ENCODE peak calls at places on chromosome 21, in eight cellular contexts. G is AG04450, W is fibroblast of lung, T is transverse colon, J is HL-60, V is thyroid gland, C is Peyer's patch, S is aorta. E is an unnamed sample.

GRCh38 chr21:17673261-17674020 is 60.7 kb upstream of the BTG3 start:
- DNase-seq in G (no peak), W (peak), T (no peak), J (no peak), V (no peak), C (no peak), S (no peak), E (peak)

GRCh38 chr21:42669069-42669468 is 15.6 kb downstream of the PDE9A start:
- DNase-seq in G (no peak), W (no peak), T (no peak), J (no peak), V (no peak), C (no peak), S (no peak), E (no peak)

GRCh38 chr21:20302084-20302483 is 696.1 kb upstream of the NCAM2 start:
- DNase-seq in G (no peak), W (no peak), T (no peak), J (no peak), V (no peak), C (no peak), S (no peak), E (no peak)

GRCh38 chr21:17526771-17527170 is 13.9 kb downstream of the CXADR start:
- DNase-seq in G (no peak), W (no peak), T (no peak), J (no peak), V (no peak), C (no peak), S (no peak), E (no peak)

GRCh38 chr21:45834026-45834715 is 147.4 kb upstream of the COL6A1 start:
- DNase-seq in G (no peak), W (no peak), T (no peak), J (no peak), V (no peak), C (no peak), S (no peak), E (no peak)

GRCh38 chr21:17783816-17784598 is 35.1 kb downstream of the C21orf91 start:
- DNase-seq in G (no peak), W (no peak), T (peak), J (peak), V (no peak), C (peak), S (no peak), E (no peak)

GRCh38 chr21:20603236-20603635 is 395.0 kb upstream of the NCAM2 start:
- DNase-seq in G (no peak), W (no peak), T (no peak), J (no peak), V (no peak), C (no peak), S (no peak), E (no peak)

GRCh38 chr21:42063578-42064521 is 7.3 kb upstream of the UMODL1 start:
- DNase-seq in G (no peak), W (peak), T (peak), J (peak), V (peak), C (peak), S (no peak), E (peak)

GRCh38 chr21:42624095-42624830 is 29.2 kb upstream of the PDE9A start:
- DNase-seq in G (no peak), W (no peak), T (peak), J (no peak), V (no peak), C (no peak), S (no peak), E (no peak)

GRCh38 chr21:34796518-34797201 is 127.9 kb downstream of the CLIC6 start:
- DNase-seq in G (no peak), W (no peak), T (no peak), J (no peak), V (peak), C (no peak), S (no peak), E (no peak)

GRCh38 chr21:10273196-10273595 is 248.2 kb upstream of the TPTE start:
- DNase-seq in G (no peak), W (no peak), T (no peak), J (no peak), V (no peak), C (no peak), S (no peak), E (no peak)

GRCh38 chr21:45457832-45458172 is 52.8 kb downstream of the COL18A1 start:
- DNase-seq in G (no peak), W (no peak), T (no peak), J (no peak), V (no peak), C (no peak), S (no peak), E (no peak)

GRCh38 chr21:46154155-46154954 is 1.0 kb downstream of the FTCD start:
- DNase-seq in G (no peak), W (no peak), T (peak), J (no peak), V (no peak), C (no peak), S (peak), E (no peak)

GRCh38 chr21:29641635-29642550 is 297.9 kb downstream of the GRIK1 start:
- DNase-seq in G (no peak), W (no peak), T (no peak), J (no peak), V (no peak), C (no peak), S (no peak), E (no peak)

GRCh38 chr21:28439246-28439645 is 553.4 kb downstream of the LTN1 start:
- DNase-seq in G (no peak), W (no peak), T (no peak), J (no peak), V (no peak), C (no peak), S (no peak), E (no peak)

GRCh38 chr21:14991957-14992356 is 72.8 kb downstream of the NRIP1 start:
- DNase-seq in G (no peak), W (no peak), T (no peak), J (no peak), V (no peak), C (no peak), S (no peak), E (no peak)

GRCh38 chr21:38256599-38257302 is at the start of gene KCNJ15:
- DNase-seq in G (no peak), W (no peak), T (no peak), J (no peak), V (no peak), C (no peak), S (no peak), E (no peak)
- H3K27ac ChIP-seq in G (no peak), W (no peak), T (no peak), J (peak), V (no peak), C (no peak), S (no peak), E (no peak)

GRCh38 chr21:36385909-36386642 is 884 bp downstream of the CHAF1B start:
- DNase-seq in G (no peak), W (no peak), T (no peak), J (no peak), V (no peak), C (no peak), S (no peak), E (no peak)
- H3K27ac ChIP-seq in G (no peak), W (peak), T (peak), J (peak), V (no peak), C (no peak), S (no peak), E (peak)

GRCh38 chr21:39834543-39834942 is 32.7 kb upstream of the PCP4 start:
- DNase-seq in G (no peak), W (no peak), T (no peak), J (no peak), V (no peak), C (no peak), S (no peak), E (no peak)
- H3K27ac ChIP-seq in G (no peak), W (no peak), T (no peak), J (no peak), V (no peak), C (no peak), S (no peak), E (no peak)

DNA sequence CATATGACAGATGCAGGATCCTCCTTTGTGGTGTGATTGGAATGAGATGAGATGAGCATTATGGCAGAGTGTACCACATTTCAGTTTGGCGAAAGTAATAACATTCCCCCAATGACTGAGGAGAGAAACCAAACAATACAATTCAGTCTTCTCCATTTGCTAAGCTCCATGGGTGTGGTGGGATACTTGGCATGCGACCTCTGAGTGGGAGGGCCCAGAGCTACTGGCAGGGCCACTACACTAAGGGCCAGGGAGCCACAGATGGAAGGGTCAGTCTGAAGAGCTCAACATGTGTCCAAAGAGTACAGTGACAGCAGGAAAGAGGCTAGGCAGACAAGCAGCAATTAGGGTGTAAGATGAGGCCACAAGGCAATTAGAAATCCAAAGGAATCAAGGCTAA is 23.8 kb upstream of the PAXBP1 start:
- DNase-seq in G (no peak), W (no peak), T (no peak), J (no peak), V (no peak), C (no peak), S (no peak), E (no peak)
- H3K27ac ChIP-seq in G (no peak), W (no peak), T (no peak), J (no peak), V (no peak), C (no peak), S (no peak), E (no peak)

DNA sequence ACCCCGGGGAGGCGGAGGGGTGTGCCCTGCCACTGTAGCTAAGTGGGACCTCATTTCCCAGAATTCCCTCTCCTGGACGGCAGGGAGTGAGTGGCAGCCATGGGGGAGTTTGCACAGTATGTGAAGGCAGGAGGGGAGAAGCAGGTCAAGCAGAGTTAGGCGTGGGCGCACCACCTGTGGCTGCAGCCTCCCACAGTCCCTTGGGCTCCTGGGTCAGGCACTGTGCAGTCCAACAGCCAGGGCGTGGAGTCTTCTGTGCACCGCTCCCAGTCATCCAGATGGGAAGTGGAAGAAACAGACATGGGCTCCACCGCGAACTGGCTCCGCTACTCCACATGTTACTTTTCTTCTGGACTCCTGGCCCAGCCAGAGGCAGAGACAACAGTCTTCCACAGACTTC is 85.4 kb upstream of the TIAM1 start:
- DNase-seq in G (no peak), W (no peak), T (no peak), J (no peak), V (no peak), C (no peak), S (no peak), E (no peak)
- H3K27ac ChIP-seq in G (no peak), W (no peak), T (no peak), J (no peak), V (no peak), C (no peak), S (no peak), E (no peak)

GRCh38 chr21:33411949-33412430 is 8.8 kb downstream of the IFNGR2 start:
- DNase-seq in G (no peak), W (no peak), T (peak), J (no peak), V (no peak), C (no peak), S (peak), E (no peak)
- H3K27ac ChIP-seq in G (no peak), W (no peak), T (peak), J (no peak), V (no peak), C (peak), S (no peak), E (peak)

GRCh38 chr21:38948981-38949380 is 143.3 kb downstream of the ETS2 start:
- DNase-seq in G (no peak), W (no peak), T (no peak), J (no peak), V (no peak), C (no peak), S (no peak), E (no peak)
- H3K27ac ChIP-seq in G (peak), W (no peak), T (peak), J (no peak), V (no peak), C (no peak), S (no peak), E (no peak)

GRCh38 chr21:16279658-16280581 is 550.1 kb downstream of the USP25 start:
- DNase-seq in G (peak), W (peak), T (no peak), J (no peak), V (peak), C (no peak), S (no peak), E (no peak)
- H3K27ac ChIP-seq in G (no peak), W (no peak), T (no peak), J (no peak), V (peak), C (no peak), S (no peak), E (no peak)

GRCh38 chr21:26117972-26118367 is 52.6 kb downstream of the APP start:
- DNase-seq in G (no peak), W (no peak), T (no peak), J (no peak), V (no peak), C (no peak), S (no peak), E (no peak)
- H3K27ac ChIP-seq in G (no peak), W (no peak), T (no peak), J (no peak), V (peak), C (no peak), S (no peak), E (no peak)